ENCODE peak calls at places on chromosome 11, in seven cellular contexts. One of them, this sample, is unnamed.
A peak's percentile ranks its signal among the peaks of the same experiment; 100 is the strongest.

GRCh38 chr11:28152743-28153142 is 44.6 kb downstream of the METTL15 start:
- DNase-seq in ovary: no peak
- DNase-seq in lower lobe of right lung: no peak
- DNase-seq in lung: no peak
- DNase-seq in A549: no peak
- DNase-seq in kidney: no peak
- DNase-seq in naive thymus-derived CD4-positive, alpha-beta T cell: no peak
- DNase-seq in this sample: no peak

GRCh38 chr11:130847517-130847916 is 68.8 kb downstream of the SNX19 start:
- DNase-seq in ovary: no peak
- DNase-seq in lower lobe of right lung: no peak
- DNase-seq in lung: no peak
- DNase-seq in A549: peak; percentile 75
- DNase-seq in kidney: no peak
- DNase-seq in naive thymus-derived CD4-positive, alpha-beta T cell: no peak
- DNase-seq in this sample: no peak

GRCh38 chr11:43555811-43556210 is 124.7 kb upstream of the HSD17B12 start:
- DNase-seq in ovary: peak; percentile 78
- DNase-seq in lower lobe of right lung: no peak
- DNase-seq in lung: no peak
- DNase-seq in A549: no peak
- DNase-seq in kidney: no peak
- DNase-seq in naive thymus-derived CD4-positive, alpha-beta T cell: no peak
- DNase-seq in this sample: no peak

GRCh38 chr11:109745996-109746625 is 324.1 kb downstream of the C11orf87 start:
- DNase-seq in ovary: no peak
- DNase-seq in lower lobe of right lung: no peak
- DNase-seq in lung: no peak
- DNase-seq in A549: no peak
- DNase-seq in kidney: no peak
- DNase-seq in naive thymus-derived CD4-positive, alpha-beta T cell: no peak
- DNase-seq in this sample: no peak

GRCh38 chr11:121534131-121535093 is 81.6 kb upstream of the SORL1-AS1 start:
- DNase-seq in ovary: peak; percentile 39
- DNase-seq in lower lobe of right lung: no peak
- DNase-seq in lung: no peak
- DNase-seq in A549: no peak
- DNase-seq in kidney: no peak
- DNase-seq in naive thymus-derived CD4-positive, alpha-beta T cell: no peak
- DNase-seq in this sample: no peak

GRCh38 chr11:48124880-48125279 is 91.7 kb upstream of the OR4B1 start:
- DNase-seq in ovary: no peak
- DNase-seq in lower lobe of right lung: no peak
- DNase-seq in lung: no peak
- DNase-seq in A549: no peak
- DNase-seq in kidney: no peak
- DNase-seq in naive thymus-derived CD4-positive, alpha-beta T cell: no peak
- DNase-seq in this sample: no peak

GRCh38 chr11:63775221-63775620 is 6.6 kb upstream of the ZFTA start:
- DNase-seq in ovary: no peak
- DNase-seq in lower lobe of right lung: no peak
- DNase-seq in lung: no peak
- DNase-seq in A549: no peak
- DNase-seq in kidney: no peak
- DNase-seq in naive thymus-derived CD4-positive, alpha-beta T cell: no peak
- DNase-seq in this sample: no peak

GRCh38 chr11:67079065-67079464 is 22.4 kb downstream of the RHOD start:
- DNase-seq in ovary: no peak
- DNase-seq in lower lobe of right lung: no peak
- DNase-seq in lung: no peak
- DNase-seq in A549: no peak
- DNase-seq in kidney: no peak
- DNase-seq in naive thymus-derived CD4-positive, alpha-beta T cell: no peak
- DNase-seq in this sample: no peak

GRCh38 chr11:5203366-5203765 is 2.9 kb upstream of the OR51V1 start:
- DNase-seq in ovary: no peak
- DNase-seq in lower lobe of right lung: no peak
- DNase-seq in lung: no peak
- DNase-seq in A549: no peak
- DNase-seq in kidney: no peak
- DNase-seq in naive thymus-derived CD4-positive, alpha-beta T cell: no peak
- DNase-seq in this sample: no peak

GRCh38 chr11:129577986-129578385 is 202.3 kb downstream of the BARX2 start:
- DNase-seq in ovary: no peak
- DNase-seq in lower lobe of right lung: no peak
- DNase-seq in lung: no peak
- DNase-seq in A549: no peak
- DNase-seq in kidney: no peak
- DNase-seq in naive thymus-derived CD4-positive, alpha-beta T cell: no peak
- DNase-seq in this sample: no peak

GRCh38 chr11:130388607-130389205 is 39.7 kb downstream of the ADAMTS8 start:
- DNase-seq in ovary: no peak
- DNase-seq in lower lobe of right lung: no peak
- DNase-seq in lung: no peak
- DNase-seq in A549: no peak
- DNase-seq in kidney: no peak
- DNase-seq in naive thymus-derived CD4-positive, alpha-beta T cell: no peak
- DNase-seq in this sample: peak; percentile 8

GRCh38 chr11:15801616-15802015 is 554.7 kb downstream of the SOX6 start:
- DNase-seq in ovary: no peak
- DNase-seq in lower lobe of right lung: no peak
- DNase-seq in lung: no peak
- DNase-seq in A549: no peak
- DNase-seq in kidney: no peak
- DNase-seq in naive thymus-derived CD4-positive, alpha-beta T cell: no peak
- DNase-seq in this sample: no peak

GRCh38 chr11:64492561-64492960 is 98.5 kb upstream of the SLC22A12 start:
- DNase-seq in ovary: no peak
- DNase-seq in lower lobe of right lung: no peak
- DNase-seq in lung: no peak
- DNase-seq in A549: no peak
- DNase-seq in kidney: no peak
- DNase-seq in naive thymus-derived CD4-positive, alpha-beta T cell: no peak
- DNase-seq in this sample: no peak

GRCh38 chr11:21278840-21279239 is 609.5 kb downstream of the NELL1 start:
- DNase-seq in ovary: no peak
- DNase-seq in lower lobe of right lung: no peak
- DNase-seq in lung: no peak
- DNase-seq in A549: no peak
- DNase-seq in kidney: no peak
- DNase-seq in naive thymus-derived CD4-positive, alpha-beta T cell: no peak
- DNase-seq in this sample: no peak

GRCh38 chr11:111718436-111719325 is 47.5 kb downstream of the PPP2R1B start:
- DNase-seq in ovary: no peak
- DNase-seq in lower lobe of right lung: no peak
- DNase-seq in lung: no peak
- DNase-seq in A549: peak; percentile 59
- DNase-seq in kidney: no peak
- DNase-seq in naive thymus-derived CD4-positive, alpha-beta T cell: no peak
- DNase-seq in this sample: no peak

DNA sequence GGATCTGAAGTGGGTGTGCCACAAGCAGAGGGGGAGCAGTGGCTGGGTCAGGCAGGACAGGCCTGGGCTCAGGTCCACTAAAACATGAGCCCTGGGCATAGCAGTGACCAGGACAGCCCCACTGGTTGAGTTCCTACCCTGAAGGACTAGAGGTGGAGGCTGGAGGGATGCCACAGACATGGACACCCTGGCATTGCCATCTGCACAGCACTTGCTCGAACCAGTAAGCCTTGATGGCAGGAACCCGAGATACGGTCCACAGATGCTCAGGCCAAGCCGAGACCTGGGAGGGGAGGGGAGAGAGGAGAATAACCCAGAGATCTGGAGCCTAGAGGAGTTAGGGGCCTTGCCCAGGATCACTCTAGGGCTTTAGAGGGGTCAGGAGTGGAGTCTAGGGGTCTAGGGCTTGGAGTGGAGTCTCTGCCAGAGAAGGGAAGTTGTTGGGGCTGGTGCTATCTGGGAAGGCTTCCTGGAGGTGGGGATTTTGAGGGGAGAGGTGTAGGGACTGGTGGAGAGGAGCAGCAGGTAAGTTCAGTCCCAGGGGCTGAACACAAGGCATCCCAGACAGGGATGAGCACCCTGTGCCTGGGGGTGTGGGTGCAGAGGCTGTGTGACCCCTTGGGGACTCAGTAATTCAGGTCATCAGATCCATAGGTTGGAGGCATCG is 30.6 kb upstream of the RELT start:
- DNase-seq in ovary: no peak
- DNase-seq in lower lobe of right lung: no peak
- DNase-seq in lung: no peak
- DNase-seq in A549: no peak
- DNase-seq in kidney: no peak
- DNase-seq in naive thymus-derived CD4-positive, alpha-beta T cell: no peak
- DNase-seq in this sample: no peak
- H3K4me1 ChIP-seq in ovary: peaks cover 10% of the 10 kb centered on the region
- H3K4me1 ChIP-seq in lower lobe of right lung: peaks cover 11% of the 10 kb centered on the region
- H3K4me1 ChIP-seq in lung: peaks cover 12% of the 10 kb centered on the region
- H3K4me1 ChIP-seq in A549: no peaks in the 10 kb centered on the region
- H3K4me1 ChIP-seq in kidney: peaks cover 14% of the 10 kb centered on the region
- H3K4me1 ChIP-seq in naive thymus-derived CD4-positive, alpha-beta T cell: no peaks in the 10 kb centered on the region
- H3K4me1 ChIP-seq in this sample: no peaks in the 10 kb centered on the region

GRCh38 chr11:57493507-57494503 is 21.7 kb downstream of the SLC43A1 start:
- DNase-seq in ovary: peak; percentile 54
- DNase-seq in lower lobe of right lung: peak; percentile 81
- DNase-seq in lung: peak; percentile 74
- DNase-seq in A549: peak; percentile 73
- DNase-seq in kidney: peak; percentile 85
- DNase-seq in naive thymus-derived CD4-positive, alpha-beta T cell: peak; percentile 65
- DNase-seq in this sample: peak; percentile 71
- H3K27ac ChIP-seq in ovary: no peak overlapping the region
- H3K27ac ChIP-seq in lower lobe of right lung: no peak overlapping the region
- H3K27ac ChIP-seq in lung: no peak overlapping the region
- H3K27ac ChIP-seq in A549: peak overlapping the region; percentile 78
- H3K27ac ChIP-seq in kidney: no peak overlapping the region
- H3K27ac ChIP-seq in naive thymus-derived CD4-positive, alpha-beta T cell: no peak overlapping the region
- H3K27ac ChIP-seq in this sample: no peak overlapping the region

DNA sequence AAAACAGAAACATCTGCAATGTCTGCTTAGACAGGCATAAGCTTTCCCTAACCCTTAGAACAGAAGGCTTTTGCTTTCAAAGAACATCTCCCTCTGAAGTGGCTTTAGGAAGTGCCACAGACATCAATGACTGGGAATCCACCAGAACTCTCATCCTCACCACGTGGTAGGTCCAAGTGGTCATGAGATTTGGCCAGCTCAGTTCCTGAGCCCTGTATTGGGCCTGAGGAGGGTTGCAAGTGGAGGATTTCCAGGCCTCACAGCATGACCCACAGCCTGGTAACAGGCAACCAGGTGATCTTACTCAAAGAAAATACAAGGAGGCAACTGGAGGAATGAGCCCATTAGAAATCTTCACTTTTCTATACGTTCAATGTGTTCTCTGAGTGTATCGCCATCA is 1.6 kb downstream of the CASP1 start:
- DNase-seq in ovary: no peak
- DNase-seq in lower lobe of right lung: no peak
- DNase-seq in lung: no peak
- DNase-seq in A549: no peak
- DNase-seq in kidney: no peak
- DNase-seq in naive thymus-derived CD4-positive, alpha-beta T cell: no peak
- DNase-seq in this sample: no peak
- H3K4me3 ChIP-seq in ovary: no peak overlapping the region
- H3K4me3 ChIP-seq in lower lobe of right lung: peak overlapping the region; percentile 61
- H3K4me3 ChIP-seq in lung: peak overlapping the region; percentile 14
- H3K4me3 ChIP-seq in A549: no peak overlapping the region
- H3K4me3 ChIP-seq in kidney: peak overlapping the region; percentile 0
- H3K4me3 ChIP-seq in naive thymus-derived CD4-positive, alpha-beta T cell: peak overlapping the region; percentile 70
- H3K4me3 ChIP-seq in this sample: peak overlapping the region; percentile 40

GRCh38 chr11:44812971-44813370 is 86.2 kb downstream of the TSPAN18 start:
- DNase-seq in ovary: no peak
- DNase-seq in lower lobe of right lung: no peak
- DNase-seq in lung: no peak
- DNase-seq in A549: no peak
- DNase-seq in kidney: no peak
- DNase-seq in naive thymus-derived CD4-positive, alpha-beta T cell: no peak
- DNase-seq in this sample: no peak

GRCh38 chr11:44816761-44817160 is 90.0 kb downstream of the TSPAN18 start:
- DNase-seq in ovary: no peak
- DNase-seq in lower lobe of right lung: no peak
- DNase-seq in lung: no peak
- DNase-seq in A549: no peak
- DNase-seq in kidney: no peak
- DNase-seq in naive thymus-derived CD4-positive, alpha-beta T cell: no peak
- DNase-seq in this sample: no peak

GRCh38 chr11:44815917-44816456 is 89.2 kb downstream of the TSPAN18 start:
- DNase-seq in ovary: no peak
- DNase-seq in lower lobe of right lung: no peak
- DNase-seq in lung: no peak
- DNase-seq in A549: no peak
- DNase-seq in kidney: no peak
- DNase-seq in naive thymus-derived CD4-positive, alpha-beta T cell: no peak
- DNase-seq in this sample: no peak

GRCh38 chr11:44813401-44813800 is 86.6 kb downstream of the TSPAN18 start:
- DNase-seq in ovary: no peak
- DNase-seq in lower lobe of right lung: no peak
- DNase-seq in lung: peak; percentile 57
- DNase-seq in A549: no peak
- DNase-seq in kidney: no peak
- DNase-seq in naive thymus-derived CD4-positive, alpha-beta T cell: no peak
- DNase-seq in this sample: no peak

DNA sequence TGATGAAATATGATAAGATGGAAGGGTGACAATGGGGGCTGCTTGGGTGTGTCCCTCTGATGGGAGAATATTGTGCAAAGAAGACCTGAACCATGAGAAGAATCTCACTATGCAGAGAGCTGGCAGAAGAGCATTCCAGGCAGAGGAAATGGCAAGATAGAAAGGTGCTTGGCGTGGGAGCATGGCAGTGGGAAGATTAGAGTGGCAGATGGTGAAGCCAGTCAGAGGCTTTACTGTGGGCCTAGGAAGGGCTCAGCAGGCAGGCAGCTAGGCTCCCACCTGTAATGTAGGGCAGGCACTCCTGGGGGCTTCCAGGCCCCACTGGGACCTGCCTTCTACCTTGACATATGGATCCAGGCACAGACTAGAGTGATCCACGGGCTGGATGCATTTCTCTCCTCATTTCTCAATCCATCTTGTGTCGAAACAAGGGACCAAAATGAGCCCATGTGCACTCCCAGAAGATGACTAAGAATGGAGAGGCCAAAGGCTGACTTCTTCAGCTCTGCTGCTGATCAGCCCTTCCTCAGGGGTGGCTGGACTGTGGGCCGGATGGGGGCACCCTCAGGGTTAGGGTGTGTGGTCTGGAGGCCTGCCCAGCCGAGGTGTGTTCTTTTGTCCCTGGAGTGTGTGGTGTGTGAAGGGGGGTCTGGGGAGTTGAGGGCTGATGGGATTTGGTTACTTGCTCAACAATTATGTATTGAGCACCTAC is 88.3 kb downstream of the TSPAN18 start:
- DNase-seq in ovary: no peak
- DNase-seq in lower lobe of right lung: no peak
- DNase-seq in lung: no peak
- DNase-seq in A549: no peak
- DNase-seq in kidney: no peak
- DNase-seq in naive thymus-derived CD4-positive, alpha-beta T cell: no peak
- DNase-seq in this sample: no peak
- H3K4me1 ChIP-seq in ovary: no peaks in the 10 kb centered on the region
- H3K4me1 ChIP-seq in lower lobe of right lung: peaks cover 29% of the 10 kb centered on the region
- H3K4me1 ChIP-seq in lung: peaks cover 25% of the 10 kb centered on the region
- H3K4me1 ChIP-seq in A549: no peaks in the 10 kb centered on the region
- H3K4me1 ChIP-seq in kidney: no peaks in the 10 kb centered on the region
- H3K4me1 ChIP-seq in naive thymus-derived CD4-positive, alpha-beta T cell: no peaks in the 10 kb centered on the region
- H3K4me1 ChIP-seq in this sample: no peaks in the 10 kb centered on the region